ENCODE peak calls at places on chromosomes 13 and 19, in nine cellular contexts. B is gastrocnemius medialis; X is CD4-positive, CD25-positive, alpha-beta regulatory T cell; G is A549; Q is heart right ventricle; N is body of pancreas; J is heart left ventricle; Y is lower lobe of right lung; O is right cardiac atrium. K is an unnamed sample.

GRCh38 chr19:29943615-29944014 is 1.6 kb downstream of the URI1 start:
- ATAC-seq in G (no peak), O (no peak), Y (no peak), J (no peak), X (no peak), B (no peak), N (no peak), Q (no peak), K (no peak)

GRCh38 chr19:5621945-5622464 is 571 bp downstream of the SAFB2 start:
- ATAC-seq in G (no peak), X (no peak), J (no peak), O (peak), B (peak), Y (no peak), N (no peak), Q (no peak), K (no peak)

GRCh38 chr13:112958127-112958989 is 10.7 kb upstream of the MCF2L start:
- ATAC-seq in X (no peak), Y (no peak), J (no peak), N (no peak), G (no peak), O (no peak), B (peak), Q (peak), K (no peak)

GRCh38 chr13:78239681-78240080 is 321.1 kb upstream of the EDNRB start:
- ATAC-seq in N (no peak), Q (no peak), J (no peak), G (no peak), O (no peak), B (no peak), X (no peak), Y (no peak), K (no peak)

GRCh38 chr13:44307844-44308243 is 65.8 kb upstream of the SERP2 start:
- ATAC-seq in X (no peak), Q (no peak), Y (no peak), O (no peak), N (no peak), J (no peak), G (no peak), B (no peak), K (no peak)

GRCh38 chr13:20891034-20891433 is 11.5 kb downstream of the XPO4 start:
- ATAC-seq in G (no peak), Y (peak), B (no peak), J (no peak), O (no peak), N (no peak), Q (no peak), X (no peak), K (no peak)

GRCh38 chr13:112740502-112741131 is 50.8 kb downstream of the ATP11A start:
- ATAC-seq in Y (peak), X (no peak), Q (peak), B (peak), G (no peak), N (peak), O (peak), J (peak), K (peak)

GRCh38 chr13:51761638-51762350 is 42.2 kb downstream of the DHRS12 start:
- ATAC-seq in N (no peak), O (peak), B (no peak), Q (peak), Y (no peak), J (peak), X (no peak), G (no peak), K (no peak)

GRCh38 chr13:29893438-29893837 is 43.0 kb upstream of the UBL3 start:
- ATAC-seq in N (no peak), B (no peak), X (no peak), O (no peak), Q (no peak), J (no peak), Y (no peak), G (no peak), K (no peak)

GRCh38 chr19:20051841-20052768 is 12.8 kb upstream of the ZNF682 start:
- ATAC-seq in J (peak), Q (peak), Y (peak), O (peak), X (peak), B (peak), G (no peak), N (peak), K (peak)
- H3K27ac ChIP-seq in J (peak), Q (peak), Y (peak), O (peak), X (peak), B (peak), G (no peak), N (peak), K (peak)

GRCh38 chr19:3723883-3724282 is 15.7 kb downstream of the TJP3 start:
- ATAC-seq in J (no peak), X (no peak), Y (no peak), N (no peak), B (no peak), Q (no peak), G (no peak), O (no peak), K (no peak)

GRCh38 chr19:3725121-3725520 is 16.9 kb downstream of the TJP3 start:
- ATAC-seq in G (no peak), B (no peak), J (no peak), Y (no peak), X (no peak), Q (no peak), O (no peak), N (no peak), K (no peak)

GRCh38 chr19:3722443-3723109 is 14.4 kb downstream of the TJP3 start:
- ATAC-seq in J (no peak), O (no peak), Y (peak), G (no peak), B (no peak), Q (no peak), X (no peak), N (peak), K (no peak)

GRCh38 chr19:3723110-3723488 is 14.9 kb downstream of the TJP3 start:
- ATAC-seq in Q (no peak), O (no peak), J (no peak), B (no peak), G (no peak), X (no peak), N (no peak), Y (no peak), K (no peak)

DNA sequence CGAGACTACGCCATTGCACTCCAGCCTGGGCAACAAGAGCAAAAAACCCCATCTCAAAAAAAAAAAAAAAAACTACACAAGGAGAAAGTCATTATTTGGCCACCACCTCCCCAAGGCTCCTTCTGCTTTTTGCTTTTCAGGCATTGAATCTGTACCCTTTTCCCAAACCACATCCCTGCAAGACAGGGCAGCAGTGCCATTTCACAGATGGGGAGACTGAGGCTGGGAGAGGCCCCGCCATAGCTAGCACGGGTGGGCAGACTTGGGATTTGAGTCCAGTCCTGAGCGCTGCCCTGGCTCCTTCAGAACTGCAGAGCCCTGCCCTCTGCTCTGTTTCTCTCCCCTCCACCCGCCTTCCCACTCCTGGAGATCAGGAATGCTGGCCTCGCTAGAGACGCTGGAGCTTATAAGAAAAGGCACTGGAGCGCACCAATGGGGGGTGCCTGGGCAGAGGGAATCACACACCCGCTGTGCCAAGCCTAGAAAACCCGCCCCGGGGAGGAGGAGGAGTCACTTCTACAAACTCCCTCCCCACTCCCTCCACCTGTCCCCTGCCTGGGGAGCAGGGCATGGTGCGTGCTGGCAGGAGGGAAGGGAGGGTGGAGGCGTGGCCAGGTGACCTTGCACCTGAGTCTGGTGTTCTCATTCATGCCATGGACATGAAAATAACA is 17.6 kb downstream of the TJP3 start:
- ATAC-seq in Q (no peak), B (no peak), X (no peak), J (no peak), N (peak), Y (peak), O (no peak), G (peak), K (no peak)
- H3K27ac ChIP-seq in Q (no peak), B (no peak), X (no peak), J (no peak), N (peak), Y (no peak), O (no peak), G (no peak), K (no peak)

GRCh38 chr19:34364462-34364829 is 550 bp upstream of the GPI start:
- ATAC-seq in O (no peak), N (no peak), Y (no peak), B (no peak), X (no peak), G (no peak), J (no peak), Q (no peak), K (no peak)
- H3K27ac ChIP-seq in O (peak), N (peak), Y (peak), B (peak), X (peak), G (peak), J (peak), Q (peak), K (no peak)

GRCh38 chr13:98820744-98821371 is 68.4 kb upstream of the SLC15A1 start:
- ATAC-seq in Q (no peak), O (peak), G (no peak), J (no peak), B (no peak), N (no peak), X (no peak), Y (no peak), K (no peak)
- H3K27ac ChIP-seq in Q (peak), O (peak), G (peak), J (peak), B (peak), N (peak), X (no peak), Y (peak), K (peak)